ENCODE peak calls at places on chromosomes 13 and 19, in four cellular contexts. U, W, T and R are unnamed samples.

GRCh38 chr13:51632643-51633357 is 48.5 kb downstream of the WDFY2 start:
- DNase-seq in U (peak; percentile 92), W (no peak), T (no peak), R (no peak)

GRCh38 chr19:47240996-47241918 is 10.3 kb upstream of the BBC3 start:
- DNase-seq in U (peak; percentile 55), W (peak; percentile 78), T (peak; percentile 81), R (no peak)

GRCh38 chr19:19599190-19599535 is 19.3 kb downstream of the PBX4 start:
- DNase-seq in U (no peak), W (no peak), T (no peak), R (no peak)

GRCh38 chr19:13505761-13506549 is at the start of gene CACNA1A:
- DNase-seq in U (peak; percentile 6), W (no peak), T (no peak), R (no peak)

GRCh38 chr19:16882146-16882545 is 6.7 kb upstream of the F2RL3 start:
- DNase-seq in U (no peak), W (no peak), T (peak; percentile 11), R (no peak)

GRCh38 chr19:15779756-15780476 is 7.5 kb upstream of the OR10H5 start:
- DNase-seq in U (peak; percentile 89), W (no peak), T (no peak), R (no peak)

GRCh38 chr13:24251525-24251924 is 57.9 kb upstream of the C1QTNF9 start:
- DNase-seq in U (no peak), W (no peak), T (peak; percentile 13), R (peak; percentile 39)

GRCh38 chr13:91313581-91313980 is 33.9 kb upstream of the MIR17HG start:
- DNase-seq in U (no peak), W (no peak), T (no peak), R (no peak)

GRCh38 chr19:19193926-19194325 is 1.9 kb downstream of the RFXANK start:
- DNase-seq in U (no peak), W (no peak), T (no peak), R (no peak)

GRCh38 chr19:53019684-53020083 is 6.0 kb downstream of the ERVV-1 start:
- DNase-seq in U (no peak), W (no peak), T (peak; percentile 49), R (no peak)

GRCh38 chr19:54266133-54266532 is 9.1 kb upstream of the LILRB5 start:
- DNase-seq in U (peak; percentile 38), W (peak; percentile 79), T (peak; percentile 63), R (peak; percentile 68)

GRCh38 chr19:44788971-44789370 is 11.3 kb downstream of the CBLC start:
- DNase-seq in U (no peak), W (no peak), T (no peak), R (no peak)

GRCh38 chr19:4624733-4625362 is 14.5 kb upstream of the TNFAIP8L1 start:
- DNase-seq in U (no peak), W (peak; percentile 43), T (no peak), R (no peak)

GRCh38 chr19:45421953-45422498 is 1.7 kb downstream of the ERCC1 start:
- DNase-seq in U (no peak), W (no peak), T (no peak), R (no peak)

GRCh38 chr13:18992791-18993190 is 188.8 kb downstream of the TUBA3C start:
- DNase-seq in U (no peak), W (no peak), T (no peak), R (no peak)

GRCh38 chr19:54691582-54692293 is 29.0 kb downstream of the LILRB4 start:
- DNase-seq in U (no peak), W (no peak), T (no peak), R (no peak)

GRCh38 chr13:23868521-23868920 is 20.7 kb downstream of the MIPEP start:
- DNase-seq in U (no peak), W (no peak), T (no peak), R (no peak)

GRCh38 chr13:55577847-55578210 is 1562.9 kb upstream of the PRR20A start:
- DNase-seq in U (no peak), W (no peak), T (no peak), R (no peak)

GRCh38 chr13:43242040-43242439 is 218.7 kb downstream of the DNAJC15 start:
- DNase-seq in U (no peak), W (no peak), T (no peak), R (no peak)

GRCh38 chr13:31051999-31052398 is 109.7 kb downstream of the HSPH1 start:
- DNase-seq in U (no peak), W (no peak), T (no peak), R (no peak)

GRCh38 chr13:38697628-38698333 is 10.9 kb downstream of the FREM2 start:
- DNase-seq in U (no peak), W (no peak), T (no peak), R (no peak)

GRCh38 chr13:73366241-73366640 is 307.4 kb downstream of the KLF5 start:
- DNase-seq in U (no peak), W (peak; percentile 20), T (no peak), R (no peak)

GRCh38 chr19:35352448-35353304 is 5.0 kb downstream of the FFAR1 start:
- DNase-seq in U (peak; percentile 78), W (peak; percentile 66), T (peak; percentile 61), R (peak; percentile 57)

GRCh38 chr19:10112895-10113591 is 1.6 kb downstream of the P2RY11 start:
- DNase-seq in U (no peak), W (no peak), T (peak; percentile 67), R (peak; percentile 61)

GRCh38 chr19:18399008-18399407 is 1.6 kb upstream of the LRRC25 start:
- DNase-seq in U (no peak), W (no peak), T (no peak), R (no peak)

GRCh38 chr13:32098275-32098674 is 66.7 kb downstream of the FRY start:
- DNase-seq in U (no peak), W (no peak), T (no peak), R (no peak)

GRCh38 chr19:47512183-47512947 is 2.5 kb downstream of the NAPA start:
- DNase-seq in U (no peak), W (peak; percentile 35), T (no peak), R (no peak)

GRCh38 chr13:21637296-21637695 is 33.3 kb upstream of the MICU2 start:
- DNase-seq in U (no peak), W (peak; percentile 97), T (no peak), R (no peak)

GRCh38 chr13:113065406-113066141 is 40.0 kb upstream of the F7 start:
- DNase-seq in U (no peak), W (no peak), T (no peak), R (no peak)

GRCh38 chr19:18208098-18208951 is 4.5 kb upstream of the RAB3A start:
- DNase-seq in U (no peak), W (no peak), T (peak; percentile 55), R (no peak)

GRCh38 chr19:48796468-48797083 is 14.3 kb downstream of the BCAT2 start:
- DNase-seq in U (no peak), W (no peak), T (no peak), R (no peak)

GRCh38 chr19:33175886-33176669 is 18.1 kb upstream of the LRP3 start:
- DNase-seq in U (no peak), W (peak; percentile 26), T (peak; percentile 37), R (no peak)

GRCh38 chr13:101942535-101943157 is 459.2 kb downstream of the FGF14 start:
- DNase-seq in U (no peak), W (no peak), T (no peak), R (no peak)

GRCh38 chr13:52405767-52406494 is at the start of gene THSD1:
- DNase-seq in U (no peak), W (peak; percentile 26), T (no peak), R (no peak)

GRCh38 chr13:114142640-114143490 is 10.4 kb upstream of the RASA3 start:
- DNase-seq in U (no peak), W (no peak), T (peak; percentile 86), R (peak; percentile 78)